ENCODE peak calls at places on chromosomes 12 and 14, in ten cellular contexts. One of them, this sample, is unnamed.
A peak's percentile ranks its signal among the peaks of the same experiment; 100 is the strongest.

GRCh38 chr12:121062391-121063045 is 23.5 kb upstream of the OASL start:
- DNase-seq in HS-27A: no peak
- DNase-seq in osteocyte: peak; percentile 30
- DNase-seq in left lung: no peak
- DNase-seq in activated CD4-positive, alpha-beta T cell treated with anti-CD3 and anti-CD28 coated beads, Interleukin-2, amount 50 U/mL, for 24 hours: no peak
- DNase-seq in activated T-cell treated with anti-CD3 and anti-CD28 coated beads for 24 hours: no peak
- DNase-seq in tibial artery: no peak
- DNase-seq in HCT116: no peak
- DNase-seq in BE2C: no peak
- DNase-seq in right cardiac atrium: no peak
- DNase-seq in this sample: no peak

GRCh38 chr12:3313066-3313465 is 177.9 kb upstream of the PRMT8 start:
- DNase-seq in HS-27A: peak; percentile 52
- DNase-seq in osteocyte: no peak
- DNase-seq in left lung: no peak
- DNase-seq in activated CD4-positive, alpha-beta T cell treated with anti-CD3 and anti-CD28 coated beads, Interleukin-2, amount 50 U/mL, for 24 hours: no peak
- DNase-seq in activated T-cell treated with anti-CD3 and anti-CD28 coated beads for 24 hours: no peak
- DNase-seq in tibial artery: no peak
- DNase-seq in HCT116: no peak
- DNase-seq in BE2C: no peak
- DNase-seq in right cardiac atrium: no peak
- DNase-seq in this sample: peak; percentile 50

GRCh38 chr12:97396989-97397388 is 65.6 kb upstream of the RMST start:
- DNase-seq in HS-27A: no peak
- DNase-seq in osteocyte: no peak
- DNase-seq in left lung: no peak
- DNase-seq in activated CD4-positive, alpha-beta T cell treated with anti-CD3 and anti-CD28 coated beads, Interleukin-2, amount 50 U/mL, for 24 hours: no peak
- DNase-seq in activated T-cell treated with anti-CD3 and anti-CD28 coated beads for 24 hours: no peak
- DNase-seq in tibial artery: no peak
- DNase-seq in HCT116: no peak
- DNase-seq in BE2C: no peak
- DNase-seq in right cardiac atrium: no peak
- DNase-seq in this sample: no peak

GRCh38 chr12:22262309-22262708 is 72.2 kb downstream of the ST8SIA1 start:
- DNase-seq in HS-27A: no peak
- DNase-seq in osteocyte: no peak
- DNase-seq in left lung: no peak
- DNase-seq in activated CD4-positive, alpha-beta T cell treated with anti-CD3 and anti-CD28 coated beads, Interleukin-2, amount 50 U/mL, for 24 hours: no peak
- DNase-seq in activated T-cell treated with anti-CD3 and anti-CD28 coated beads for 24 hours: no peak
- DNase-seq in tibial artery: no peak
- DNase-seq in HCT116: no peak
- DNase-seq in BE2C: no peak
- DNase-seq in right cardiac atrium: no peak
- DNase-seq in this sample: no peak

GRCh38 chr12:59030415-59030814 is 110.1 kb upstream of the LRIG3 start:
- DNase-seq in HS-27A: no peak
- DNase-seq in osteocyte: no peak
- DNase-seq in left lung: peak; percentile 65
- DNase-seq in activated CD4-positive, alpha-beta T cell treated with anti-CD3 and anti-CD28 coated beads, Interleukin-2, amount 50 U/mL, for 24 hours: no peak
- DNase-seq in activated T-cell treated with anti-CD3 and anti-CD28 coated beads for 24 hours: no peak
- DNase-seq in tibial artery: no peak
- DNase-seq in HCT116: no peak
- DNase-seq in BE2C: no peak
- DNase-seq in right cardiac atrium: no peak
- DNase-seq in this sample: no peak

GRCh38 chr12:103441437-103442186 is 54.2 kb downstream of the C12orf42 start:
- DNase-seq in HS-27A: no peak
- DNase-seq in osteocyte: no peak
- DNase-seq in left lung: no peak
- DNase-seq in activated CD4-positive, alpha-beta T cell treated with anti-CD3 and anti-CD28 coated beads, Interleukin-2, amount 50 U/mL, for 24 hours: no peak
- DNase-seq in activated T-cell treated with anti-CD3 and anti-CD28 coated beads for 24 hours: peak; percentile 16
- DNase-seq in tibial artery: no peak
- DNase-seq in HCT116: no peak
- DNase-seq in BE2C: no peak
- DNase-seq in right cardiac atrium: no peak
- DNase-seq in this sample: no peak

GRCh38 chr14:65206448-65207096 is 104.3 kb upstream of the MAX start:
- DNase-seq in HS-27A: no peak
- DNase-seq in osteocyte: no peak
- DNase-seq in left lung: no peak
- DNase-seq in activated CD4-positive, alpha-beta T cell treated with anti-CD3 and anti-CD28 coated beads, Interleukin-2, amount 50 U/mL, for 24 hours: no peak
- DNase-seq in activated T-cell treated with anti-CD3 and anti-CD28 coated beads for 24 hours: no peak
- DNase-seq in tibial artery: no peak
- DNase-seq in HCT116: no peak
- DNase-seq in BE2C: no peak
- DNase-seq in right cardiac atrium: no peak
- DNase-seq in this sample: peak; percentile 52

GRCh38 chr14:35470775-35471174 is 63.2 kb upstream of the INSM2 start:
- DNase-seq in HS-27A: no peak
- DNase-seq in osteocyte: no peak
- DNase-seq in left lung: no peak
- DNase-seq in activated CD4-positive, alpha-beta T cell treated with anti-CD3 and anti-CD28 coated beads, Interleukin-2, amount 50 U/mL, for 24 hours: no peak
- DNase-seq in activated T-cell treated with anti-CD3 and anti-CD28 coated beads for 24 hours: no peak
- DNase-seq in tibial artery: no peak
- DNase-seq in HCT116: no peak
- DNase-seq in BE2C: peak; percentile 21
- DNase-seq in right cardiac atrium: no peak
- DNase-seq in this sample: peak; percentile 28

This sample was measured in AG08396.